ENCODE peak calls at places on chromosome 10, in seven cellular contexts. M, K, U, O, X, J and E are unnamed samples.
A peak's percentile ranks its signal among the peaks of the same experiment; 100 is the strongest.

GRCh38 chr10:125006921-125007391 is 65.0 kb downstream of the ZRANB1 start:
- DNase-seq in M (no peak), K (peak; percentile 85), U (no peak), O (peak; percentile 31), X (peak; percentile 72), J (no peak), E (no peak)

GRCh38 chr10:44267007-44267406 is 117.9 kb downstream of the CXCL12 start:
- DNase-seq in M (no peak), K (no peak), U (no peak), O (no peak), X (no peak), J (no peak), E (no peak)

GRCh38 chr10:77103213-77103612 is 534.4 kb downstream of the KCNMA1 start:
- DNase-seq in M (no peak), K (no peak), U (no peak), O (no peak), X (no peak), J (no peak), E (no peak)

GRCh38 chr10:44742169-44742732 is 168.9 kb upstream of the TMEM72 start:
- DNase-seq in M (no peak), K (no peak), U (no peak), O (no peak), X (no peak), J (no peak), E (no peak)

GRCh38 chr10:126571203-126571602 is 99.3 kb downstream of the C10orf90 start:
- DNase-seq in M (peak; percentile 28), K (no peak), U (no peak), O (no peak), X (no peak), J (no peak), E (no peak)

GRCh38 chr10:43131256-43131655 is 7.0 kb upstream of the CSGALNACT2 start:
- DNase-seq in M (no peak), K (no peak), U (no peak), O (no peak), X (no peak), J (no peak), E (peak; percentile 39)

GRCh38 chr10:119477444-119477843 is 65.1 kb downstream of the RGS10 start:
- DNase-seq in M (no peak), K (no peak), U (no peak), O (no peak), X (no peak), J (no peak), E (no peak)

GRCh38 chr10:47374611-47375536 is 9.2 kb downstream of the ZNF488 start:
- DNase-seq in M (no peak), K (peak; percentile 42), U (no peak), O (peak; percentile 79), X (peak; percentile 50), J (no peak), E (peak; percentile 32)

GRCh38 chr10:44853148-44853734 is 57.9 kb upstream of the TMEM72 start:
- DNase-seq in M (peak; percentile 53), K (peak; percentile 23), U (no peak), O (peak; percentile 67), X (no peak), J (no peak), E (peak; percentile 45)

GRCh38 chr10:35884657-35885071 is 242.6 kb upstream of the FZD8 start:
- DNase-seq in M (no peak), K (no peak), U (no peak), O (no peak), X (no peak), J (no peak), E (no peak)

GRCh38 chr10:63260860-63261251 is 127.7 kb downstream of the NRBF2 start:
- DNase-seq in M (peak; percentile 31), K (no peak), U (no peak), O (no peak), X (no peak), J (no peak), E (no peak)

GRCh38 chr10:116798859-116799258 is 50.4 kb upstream of the ENO4 start:
- DNase-seq in M (no peak), K (no peak), U (no peak), O (no peak), X (no peak), J (no peak), E (no peak)

GRCh38 chr10:77455538-77455937 is 182.1 kb downstream of the KCNMA1 start:
- DNase-seq in M (peak; percentile 91), K (no peak), U (no peak), O (no peak), X (no peak), J (no peak), E (no peak)

GRCh38 chr10:76286536-76286935 is 855.1 kb downstream of the LRMDA start:
- DNase-seq in M (no peak), K (no peak), U (no peak), O (no peak), X (no peak), J (no peak), E (no peak)

GRCh38 chr10:49844775-49845561 is 82.8 kb upstream of the OGDHL start:
- DNase-seq in M (peak; percentile 98), K (no peak), U (no peak), O (peak; percentile 74), X (no peak), J (no peak), E (no peak)

GRCh38 chr10:93068411-93069244 is 5.1 kb upstream of the CYP26A1 start:
- DNase-seq in M (no peak), K (no peak), U (no peak), O (peak; percentile 60), X (no peak), J (no peak), E (no peak)

GRCh38 chr10:116756277-116756676 is 13.9 kb upstream of the HSPA12A start:
- DNase-seq in M (no peak), K (no peak), U (peak; percentile 52), O (peak; percentile 62), X (peak; percentile 68), J (no peak), E (no peak)

GRCh38 chr10:1620803-1621202 is 116.5 kb downstream of the ADARB2 start:
- DNase-seq in M (no peak), K (no peak), U (no peak), O (no peak), X (no peak), J (no peak), E (no peak)

GRCh38 chr10:2619927-2620326 is 447.4 kb upstream of the PFKP start:
- DNase-seq in M (no peak), K (no peak), U (no peak), O (no peak), X (no peak), J (no peak), E (no peak)

GRCh38 chr10:43409385-43410109 is 561 bp upstream of the HNRNPF start:
- DNase-seq in M (peak; percentile 39), K (peak; percentile 62), U (peak; percentile 46), O (peak; percentile 32), X (no peak), J (no peak), E (no peak)

GRCh38 chr10:9198611-9199010 is 1144.1 kb downstream of the GATA3 start:
- DNase-seq in M (no peak), K (no peak), U (no peak), O (peak; percentile 6), X (no peak), J (no peak), E (no peak)

GRCh38 chr10:1369665-1370064 is 313.5 kb downstream of the WDR37 start:
- DNase-seq in M (no peak), K (no peak), U (no peak), O (no peak), X (peak; percentile 72), J (no peak), E (peak; percentile 40)

GRCh38 chr10:72653383-72654096 is 27.7 kb upstream of the MICU1 start:
- DNase-seq in M (no peak), K (no peak), U (no peak), O (peak; percentile 9), X (no peak), J (no peak), E (no peak)

DNA sequence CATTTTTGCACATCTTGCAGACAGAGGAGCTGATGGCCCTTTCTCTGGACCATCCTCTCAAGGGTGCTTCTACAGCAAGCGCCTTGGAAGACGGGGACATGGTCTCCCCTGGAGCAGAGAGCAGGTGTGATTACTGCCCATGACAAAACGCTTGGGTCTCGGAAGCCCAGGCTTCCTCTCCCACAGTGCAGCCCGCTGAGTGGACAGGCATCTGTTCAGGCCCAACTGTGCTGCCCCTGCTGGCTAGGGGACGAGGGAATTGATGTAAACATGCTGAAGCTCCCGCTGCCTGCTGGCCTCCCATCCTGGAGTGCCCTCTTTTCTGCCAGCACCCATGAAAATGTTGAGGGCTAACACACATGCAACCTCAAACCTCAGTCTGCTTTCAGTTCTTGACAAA is 14.3 kb downstream of the IL15RA start:
- DNase-seq in M (no peak), K (no peak), U (no peak), O (no peak), X (peak; percentile 32), J (no peak), E (no peak)
- TF ChIP-seq CTCF in M (no peak), K (no peak), U (no peak), O (no peak), X (no peak), J (no peak), E (no peak)

GRCh38 chr10:122196218-122196617 is 74.9 kb upstream of the BTBD16 start:
- DNase-seq in M (no peak), K (no peak), U (no peak), O (no peak), X (no peak), J (no peak), E (no peak)
- TF ChIP-seq CTCF in M (no peak), K (no peak), U (no peak), O (no peak), X (no peak), J (no peak), E (no peak)

GRCh38 chr10:58590152-58590551 is 77.5 kb downstream of the BICC1 start:
- DNase-seq in M (peak; percentile 84), K (no peak), U (no peak), O (peak; percentile 97), X (no peak), J (no peak), E (no peak)

GRCh38 chr10:58586282-58586681 is 73.6 kb downstream of the BICC1 start:
- DNase-seq in M (no peak), K (no peak), U (no peak), O (no peak), X (no peak), J (no peak), E (no peak)

GRCh38 chr10:58590924-58591323 is 78.3 kb downstream of the BICC1 start:
- DNase-seq in M (no peak), K (no peak), U (no peak), O (peak; percentile 48), X (no peak), J (no peak), E (no peak)

GRCh38 chr10:58587676-58588075 is 75.0 kb downstream of the BICC1 start:
- DNase-seq in M (peak; percentile 16), K (no peak), U (no peak), O (no peak), X (no peak), J (no peak), E (no peak)

GRCh38 chr10:58588673-58589265 is 76.1 kb downstream of the BICC1 start:
- DNase-seq in M (peak; percentile 58), K (peak; percentile 64), U (no peak), O (no peak), X (no peak), J (no peak), E (no peak)
- TF ChIP-seq CTCF in M (no peak), K (peak; percentile 42), U (peak; percentile 39), O (peak; percentile 18), X (no peak), J (peak; percentile 34), E (peak; percentile 50)

GRCh38 chr10:128631801-128632241 is 505.6 kb upstream of the MKI67 start:
- DNase-seq in M (no peak), K (no peak), U (no peak), O (peak; percentile 50), X (peak; percentile 43), J (no peak), E (no peak)
- TF ChIP-seq CTCF in M (peak; percentile 40), K (peak; percentile 49), U (peak; percentile 75), O (peak; percentile 68), X (peak; percentile 48), J (no peak), E (peak; percentile 82)

GRCh38 chr10:82966130-82966529 is 1091.1 kb downstream of the NRG3 start:
- DNase-seq in M (no peak), K (no peak), U (no peak), O (no peak), X (no peak), J (no peak), E (no peak)
- TF ChIP-seq CTCF in M (no peak), K (no peak), U (no peak), O (no peak), X (no peak), J (no peak), E (no peak)